ENCODE peak calls at places on chromosomes 13 and 19, in nine cellular contexts. U is NT2/D1; B is DND-41; K is adrenal gland; I is esophagus squamous epithelium; V is CD4-positive, CD25-positive, alpha-beta regulatory T cell; O is IMR-90; R is AG04449; L is hepatocyte. P is an unnamed sample.
A peak's percentile ranks its signal among the peaks of the same experiment; 100 is the strongest.

GRCh38 chr13:49097374-49097773 is 121.7 kb downstream of the FNDC3A start:
- DNase-seq in U (no peak), B (no peak), K (no peak), I (no peak), V (no peak), O (peak; percentile 85), R (peak; percentile 59), L (no peak), P (no peak)

GRCh38 chr13:104315606-104316005 is 1249.4 kb upstream of the SLC10A2 start:
- DNase-seq in U (no peak), B (no peak), K (no peak), I (no peak), V (no peak), O (peak; percentile 97), R (peak; percentile 74), L (peak; percentile 34), P (no peak)

GRCh38 chr13:41708648-41709175 is 251.4 kb downstream of the RGCC start:
- DNase-seq in U (no peak), B (no peak), K (no peak), I (no peak), V (no peak), O (no peak), R (no peak), L (no peak), P (no peak)

GRCh38 chr13:54301085-54301484 is 1272.5 kb downstream of the OLFM4 start:
- DNase-seq in U (no peak), B (no peak), K (no peak), I (no peak), V (no peak), O (no peak), R (no peak), L (no peak), P (no peak)

GRCh38 chr13:71046360-71047079 is 820.5 kb downstream of the DACH1 start:
- DNase-seq in U (no peak), B (no peak), K (no peak), I (no peak), V (no peak), O (no peak), R (no peak), L (no peak), P (no peak)

GRCh38 chr13:68185767-68186166 is 955.6 kb upstream of the PCDH9 start:
- DNase-seq in U (no peak), B (no peak), K (no peak), I (no peak), V (no peak), O (no peak), R (no peak), L (no peak), P (no peak)

GRCh38 chr19:44570984-44571684 is 41.7 kb upstream of the CEACAM20 start:
- DNase-seq in U (peak; percentile 55), B (peak; percentile 64), K (peak; percentile 73), I (no peak), V (peak; percentile 21), O (peak; percentile 82), R (peak; percentile 34), L (peak; percentile 88), P (peak; percentile 33)

GRCh38 chr19:1508507-1508856 is 4.3 kb downstream of the ADAMTSL5 start:
- DNase-seq in U (no peak), B (no peak), K (no peak), I (no peak), V (no peak), O (no peak), R (no peak), L (no peak), P (no peak)

GRCh38 chr19:34017024-34017423 is 155.3 kb upstream of the LSM14A start:
- DNase-seq in U (no peak), B (no peak), K (no peak), I (no peak), V (no peak), O (no peak), R (no peak), L (no peak), P (no peak)

GRCh38 chr13:100512422-100512821 is 76.2 kb downstream of the GGACT start:
- DNase-seq in U (no peak), B (no peak), K (no peak), I (no peak), V (no peak), O (peak; percentile 22), R (no peak), L (no peak), P (no peak)

GRCh38 chr19:38904463-38905185 is 4.9 kb downstream of the NFKBIB start:
- DNase-seq in U (no peak), B (no peak), K (no peak), I (no peak), V (no peak), O (no peak), R (no peak), L (no peak), P (no peak)

GRCh38 chr13:75310005-75310580 is 171.9 kb downstream of the TBC1D4 start:
- DNase-seq in U (no peak), B (no peak), K (no peak), I (no peak), V (no peak), O (no peak), R (no peak), L (no peak), P (no peak)

GRCh38 chr19:54608205-54608604 is 14.8 kb downstream of the LILRA1 start:
- DNase-seq in U (no peak), B (no peak), K (no peak), I (no peak), V (no peak), O (no peak), R (no peak), L (no peak), P (no peak)

GRCh38 chr13:23504188-23504587 is 66.0 kb upstream of the TNFRSF19 start:
- DNase-seq in U (no peak), B (no peak), K (no peak), I (no peak), V (no peak), O (peak; percentile 19), R (no peak), L (no peak), P (no peak)

GRCh38 chr19:33499248-33499647 is 22.3 kb downstream of the PEPD start:
- DNase-seq in U (no peak), B (no peak), K (no peak), I (no peak), V (no peak), O (no peak), R (no peak), L (no peak), P (no peak)

GRCh38 chr13:72168126-72168525 is 301.1 kb upstream of the DACH1 start:
- DNase-seq in U (no peak), B (no peak), K (no peak), I (no peak), V (no peak), O (no peak), R (no peak), L (no peak), P (no peak)

GRCh38 chr13:102401305-102401704 is 543 bp downstream of the FGF14 start:
- DNase-seq in U (no peak), B (no peak), K (no peak), I (no peak), V (no peak), O (no peak), R (no peak), L (no peak), P (no peak)
- H3K4me3 ChIP-seq in U (peak overlapping the region; percentile 58), B (no peak overlapping the region), K (no peak overlapping the region), I (peak overlapping the region; percentile 59), V (no peak overlapping the region), O (peak overlapping the region; percentile 36), R (no peak overlapping the region), L (no peak overlapping the region), P (no peak overlapping the region)

DNA sequence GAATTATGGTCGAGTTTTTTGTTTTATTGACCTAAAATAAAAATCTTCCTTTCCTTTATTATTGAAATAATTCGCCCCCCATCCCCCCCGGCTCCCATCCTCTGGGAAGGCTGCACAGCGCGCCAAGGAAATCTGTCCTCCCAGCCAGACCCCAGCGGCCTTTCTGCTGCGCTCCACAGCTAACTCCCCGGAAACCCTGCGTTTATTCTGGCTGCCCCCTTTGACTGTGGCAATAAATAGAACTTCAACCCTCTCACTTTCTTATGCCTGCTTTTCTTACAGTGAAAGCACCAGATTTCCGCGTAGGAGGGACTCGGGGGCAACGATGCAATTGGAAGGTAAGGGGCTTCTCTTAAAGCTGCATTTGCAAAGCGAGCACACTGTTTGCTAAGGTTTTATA is 9.7 kb upstream of the C19orf12 start:
- DNase-seq in U (no peak), B (no peak), K (no peak), I (no peak), V (no peak), O (no peak), R (no peak), L (no peak), P (no peak)
- H3K4me3 ChIP-seq in U (no peak overlapping the region), B (no peak overlapping the region), K (no peak overlapping the region), I (no peak overlapping the region), V (no peak overlapping the region), O (no peak overlapping the region), R (no peak overlapping the region), L (peak overlapping the region; percentile 24), P (no peak overlapping the region)

GRCh38 chr13:107203146-107203847 is 635.4 kb upstream of the ARGLU1 start:
- DNase-seq in U (peak; percentile 65), B (peak; percentile 16), K (no peak), I (no peak), V (no peak), O (no peak), R (no peak), L (peak; percentile 46), P (no peak)
- H3K4me3 ChIP-seq in U (no peak overlapping the region), B (no peak overlapping the region), K (no peak overlapping the region), I (no peak overlapping the region), V (no peak overlapping the region), O (no peak overlapping the region), R (no peak overlapping the region), L (no peak overlapping the region), P (no peak overlapping the region)

GRCh38 chr19:8095354-8095886 is 42.9 kb downstream of the CCL25 start:
- DNase-seq in U (no peak), B (no peak), K (no peak), I (no peak), V (no peak), O (no peak), R (no peak), L (no peak), P (no peak)

GRCh38 chr19:8097198-8097597 is 44.6 kb downstream of the CCL25 start:
- DNase-seq in U (no peak), B (no peak), K (no peak), I (no peak), V (no peak), O (no peak), R (no peak), L (no peak), P (no peak)

GRCh38 chr19:8094336-8094735 is 41.8 kb downstream of the CCL25 start:
- DNase-seq in U (no peak), B (no peak), K (no peak), I (no peak), V (no peak), O (no peak), R (no peak), L (no peak), P (no peak)

GRCh38 chr19:8097681-8098567 is 45.4 kb downstream of the CCL25 start:
- DNase-seq in U (no peak), B (no peak), K (no peak), I (no peak), V (no peak), O (no peak), R (no peak), L (no peak), P (no peak)

DNA sequence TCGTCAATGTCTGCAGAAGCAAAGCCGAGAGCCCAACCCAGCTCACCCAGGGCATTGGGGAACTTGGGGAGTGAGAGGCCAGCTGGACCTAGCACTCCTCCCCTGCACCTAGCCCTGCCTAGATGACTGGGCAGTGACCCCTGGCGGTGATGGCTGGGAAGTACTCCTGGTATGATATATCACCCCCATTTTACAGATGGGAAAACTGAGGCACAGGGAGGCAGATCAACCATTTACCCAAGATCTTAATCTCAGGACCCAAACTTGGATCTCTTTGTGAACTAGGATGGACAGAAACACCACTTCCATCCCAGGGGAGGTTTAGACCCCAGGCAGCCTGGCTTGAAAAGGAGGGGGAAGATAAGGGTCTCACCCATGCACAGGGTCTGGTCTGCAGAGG is 43.5 kb downstream of the CCL25 start:
- DNase-seq in U (no peak), B (no peak), K (no peak), I (no peak), V (no peak), O (no peak), R (no peak), L (no peak), P (no peak)
- H3K4me3 ChIP-seq in U (no peak overlapping the region), B (no peak overlapping the region), K (no peak overlapping the region), I (no peak overlapping the region), V (no peak overlapping the region), O (no peak overlapping the region), R (no peak overlapping the region), L (no peak overlapping the region), P (no peak overlapping the region)